ENCODE peak calls at places on chromosomes 16 and 17, in four cellular contexts. T, M, E and G are unnamed samples. For H3K4me1 and H3K9me3, the result is how much of the 10 kb centered on the place peaks cover.

GRCh38 chr16:68065716-68066305 is 19.4 kb upstream of the NFATC3 start:
- DNase-seq in E (no peak), T (no peak), M (no peak), G (no peak)

GRCh38 chr17:77214743-77215142 is 74.0 kb downstream of the SEC14L1 start:
- DNase-seq in E (no peak), T (peak), M (no peak), G (peak)

GRCh38 chr17:46732754-46733398 is 85.6 kb downstream of the WNT3 start:
- DNase-seq in M (no peak), E (no peak), T (no peak), G (no peak)

GRCh38 chr16:80819988-80820387 is 15.6 kb upstream of the CDYL2 start:
- DNase-seq in E (no peak), T (no peak), M (no peak), G (no peak)

GRCh38 chr17:34852614-34853013 is 108.6 kb downstream of the CCT6B start:
- DNase-seq in E (no peak), T (no peak), M (no peak), G (no peak)

GRCh38 chr17:81601525-81602120 is 35.3 kb downstream of the NPLOC4 start:
- DNase-seq in E (no peak), T (peak), M (no peak), G (no peak)

GRCh38 chr16:80592273-80592672 is 51.5 kb downstream of the DYNLRB2 start:
- DNase-seq in T (no peak), M (no peak), E (no peak), G (no peak)

GRCh38 chr17:43995150-43995471 is 9.3 kb upstream of the NAGS start:
- DNase-seq in T (no peak), E (no peak), M (no peak), G (no peak)

GRCh38 chr17:47099451-47099986 is 89.6 kb downstream of the CDC27 start:
- DNase-seq in M (no peak), E (no peak), T (peak), G (no peak)

GRCh38 chr17:19362293-19363113 is at the start of gene B9D1:
- DNase-seq in T (peak), M (peak), E (peak), G (peak)

DNA sequence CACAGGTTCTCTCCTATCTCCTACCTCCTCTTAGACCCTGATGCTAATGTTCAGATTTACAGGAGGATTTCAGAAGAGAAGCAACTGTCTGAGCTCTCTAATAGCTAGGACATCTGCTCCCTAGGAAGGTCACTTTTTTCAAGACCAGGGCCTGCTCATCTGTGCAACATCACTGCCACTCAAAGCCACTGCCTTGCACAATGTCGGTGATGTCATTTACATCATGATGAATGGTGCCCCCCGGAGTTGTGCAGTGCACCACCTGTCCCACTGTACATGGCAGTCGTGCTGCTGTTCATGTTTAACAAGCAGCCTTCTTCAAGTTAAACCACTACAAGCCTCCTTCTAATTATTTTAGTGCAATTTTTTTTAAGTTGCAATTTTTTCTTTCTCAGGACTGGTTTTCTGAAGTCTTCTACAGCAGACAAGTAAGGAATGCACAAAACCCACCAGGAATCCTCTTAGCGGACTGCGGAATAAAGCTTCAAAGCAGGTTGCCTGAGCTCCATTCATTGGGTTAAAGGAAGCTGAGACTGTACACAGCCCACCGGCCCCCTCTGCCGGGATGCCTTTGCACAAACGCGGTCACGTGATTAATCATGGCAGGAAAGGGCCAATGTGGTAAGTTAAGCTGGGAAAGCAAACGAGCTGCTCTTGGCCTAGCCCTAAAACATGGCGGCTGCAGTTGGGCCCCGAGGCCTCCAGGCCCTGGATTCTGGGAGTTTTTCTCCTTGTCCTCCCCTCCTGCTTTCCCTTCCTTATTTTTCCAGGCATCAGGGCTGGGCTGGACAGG is 74.1 kb downstream of the MYH11 start:
- DNase-seq in T (no peak), E (no peak), M (no peak), G (no peak)
- TF ChIP-seq CTCF in T (no peak), E (no peak), M (no peak), G (no peak)

DNA sequence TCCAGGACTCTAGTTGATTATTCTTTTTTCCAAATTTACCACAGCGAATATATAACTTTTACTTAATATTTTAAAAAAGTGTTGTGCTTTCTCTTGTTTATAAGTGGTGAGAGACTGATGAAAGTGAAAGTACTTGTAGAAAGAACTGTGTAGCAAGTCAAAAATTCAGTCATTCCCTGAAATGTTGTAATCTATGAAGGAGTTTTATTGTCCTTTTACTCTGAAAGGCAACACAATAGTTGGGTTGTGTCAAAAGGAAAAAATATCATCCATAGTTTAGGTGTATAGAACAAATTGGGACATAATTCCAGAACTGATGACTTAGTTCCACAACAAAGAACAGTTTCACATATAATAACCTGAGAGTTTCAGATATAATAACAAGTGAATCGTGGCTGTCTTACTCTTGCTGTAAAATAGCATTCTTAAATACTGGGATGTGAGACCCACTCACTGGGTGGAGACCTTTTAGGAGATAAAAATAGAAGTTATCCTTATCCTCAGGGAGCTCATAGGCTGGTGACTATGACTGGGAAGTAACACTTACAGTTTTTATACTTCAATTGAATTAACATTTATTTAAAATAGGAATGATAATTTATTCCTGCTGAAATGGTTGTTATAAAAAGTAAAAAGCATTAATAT is 20.6 kb downstream of the CYB5B start:
- DNase-seq in M (no peak), E (no peak), T (no peak), G (no peak)
- H3K4me1 ChIP-seq in M (under half), E (under half), T (under half), G (under half)

DNA sequence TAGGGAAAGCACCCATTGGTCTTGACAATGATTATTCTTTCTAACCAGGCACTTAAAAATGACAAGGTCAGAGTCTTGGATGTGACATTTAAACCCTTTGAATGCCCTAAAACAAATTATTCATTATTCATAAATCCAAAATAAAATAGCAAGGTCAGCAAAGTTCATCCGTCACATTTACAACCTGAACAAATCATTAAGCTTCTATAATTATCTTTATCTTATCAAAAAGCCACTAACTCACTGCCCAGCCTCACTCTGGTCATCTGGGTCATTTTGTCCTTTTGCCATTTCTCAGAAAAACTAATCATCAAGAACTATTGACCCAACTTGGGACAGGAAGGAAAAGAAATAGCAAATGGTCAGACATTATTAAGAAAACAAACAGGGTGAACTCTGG is 507.3 kb upstream of the CDH8 start:
- DNase-seq in M (no peak), T (no peak), E (no peak), G (no peak)
- H3K9me3 ChIP-seq in M (under half), T (under half), E (under half), G (under half)

DNA sequence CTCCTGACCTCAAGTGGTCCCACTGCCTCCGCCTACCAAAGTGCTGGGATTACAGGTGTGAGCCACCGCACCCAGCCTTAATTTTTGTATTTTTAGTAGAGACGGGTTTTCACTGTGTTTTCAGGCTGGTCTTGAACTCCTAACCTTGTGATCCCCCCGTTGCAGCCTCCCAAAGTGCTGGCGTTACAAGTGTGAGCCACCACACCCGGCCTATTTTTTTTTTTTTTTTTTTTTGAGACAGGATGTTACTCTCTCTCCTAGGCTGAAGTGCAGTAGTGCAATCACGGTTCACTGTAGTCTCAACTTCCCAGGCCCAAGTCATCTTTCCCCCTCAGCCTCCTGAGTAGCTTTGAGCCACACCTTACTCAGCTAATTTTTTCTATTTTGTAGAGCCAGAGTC is 3.1 kb upstream of the SNX11 start:
- DNase-seq in E (no peak), T (no peak), M (no peak), G (no peak)
- TF ChIP-seq CTCF in E (no peak), T (no peak), M (no peak), G (no peak)

DNA sequence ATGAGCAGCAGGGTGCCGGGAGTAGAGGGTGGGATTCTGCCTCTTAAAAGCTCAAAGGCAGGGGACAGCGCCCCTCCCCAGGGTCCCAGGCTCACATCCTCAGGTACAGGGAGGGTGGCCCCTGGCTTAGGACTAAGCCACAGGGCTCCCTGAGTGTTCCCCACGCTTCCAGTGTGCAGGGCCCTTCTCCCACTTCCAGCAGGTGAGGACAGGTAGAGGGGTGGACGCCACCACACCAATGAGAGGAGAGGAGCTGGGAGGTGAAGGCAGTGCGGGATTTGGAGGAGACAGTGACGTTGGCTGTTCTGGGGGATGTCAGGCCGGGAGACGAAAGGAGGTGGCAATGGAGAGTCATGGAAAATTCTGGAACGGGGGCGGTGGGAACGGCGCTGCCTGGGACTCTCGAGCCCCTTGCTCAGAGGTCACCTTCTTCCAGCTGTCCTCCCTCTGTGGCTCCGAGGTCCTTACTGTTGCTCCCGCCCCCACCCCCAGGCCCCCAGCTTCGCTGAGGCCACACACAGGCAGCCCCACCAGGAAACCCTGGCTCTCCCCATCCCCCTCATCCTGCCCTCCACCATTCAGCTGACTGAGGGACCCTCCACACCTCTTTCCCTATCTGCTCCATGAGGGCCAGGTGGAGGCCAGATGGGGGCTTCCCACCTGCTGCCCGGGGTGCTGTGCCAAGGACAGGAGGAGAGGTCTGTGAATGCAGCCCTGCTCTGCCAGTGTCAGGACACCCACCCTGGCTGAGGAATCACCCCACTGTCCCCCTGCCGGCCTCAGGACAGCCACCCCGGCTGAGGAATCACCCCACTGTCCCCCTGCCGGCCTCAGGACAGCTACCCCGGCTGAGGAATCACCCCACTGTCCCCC is 57.7 kb upstream of the ACSF3 start:
- DNase-seq in E (no peak), T (no peak), M (peak), G (peak)
- H3K4me1 ChIP-seq in E (under half), T (under half), M (under half), G (under half)

GRCh38 chr17:11388061-11388460 is 147.0 kb downstream of the SHISA6 start:
- DNase-seq in T (no peak), M (no peak), E (no peak), G (no peak)
- H3K9me3 ChIP-seq in T (under half), M (under half), E (under half), G (under half)

DNA sequence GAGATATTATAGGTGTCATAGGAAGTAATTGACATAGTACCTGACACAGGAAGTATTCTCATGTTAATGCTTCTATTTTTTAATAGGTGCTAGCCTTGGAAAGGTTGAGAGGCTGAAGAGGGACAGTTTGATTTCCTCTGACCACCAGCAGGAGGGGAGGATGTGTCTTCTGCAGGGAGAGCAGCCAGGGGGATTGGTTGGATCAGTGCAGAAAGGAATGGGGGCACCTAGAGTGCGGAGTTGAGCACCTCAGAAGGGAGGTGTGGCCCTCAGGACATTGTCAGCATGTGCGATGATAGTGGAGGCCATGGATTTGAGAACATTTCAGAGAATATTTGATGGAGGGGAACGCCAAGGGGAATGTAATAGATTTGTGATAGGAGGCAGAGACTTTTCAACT is 23.4 kb downstream of the HAPSTR1 start:
- DNase-seq in M (no peak), E (no peak), T (no peak), G (no peak)
- TF ChIP-seq CTCF in M (no peak), E (no peak), T (no peak), G (no peak)

GRCh38 chr16:2159052-2159838 is 3.7 kb downstream of the TRAF7 start:
- DNase-seq in T (peak), M (no peak), E (no peak), G (peak)
- H3K4me1 ChIP-seq in T (half or more), M (under half), E (half or more), G (under half)